ENCODE peak calls at places on chromosomes 16 and 17, in five cellular contexts. H is fibroblast of the aortic adventitia; O is ureter; R is stimulated activated CD4-positive, alpha-beta T cell treated with anti-CD3 and anti-CD28 coated beads, Interleukin-12 subunit alpha, Interleukin-12 subunit beta, amount 100 ng/mL, for 48 hours; G is fibroblast of mammary gland. N is an unnamed sample.

GRCh38 chr16:3574195-3574594 is 3.0 kb downstream of the NLRC3 start:
- DNase-seq in H (no peak), R (no peak), O (no peak), G (no peak), N (no peak)

GRCh38 chr16:70572050-70572925 is 48.7 kb downstream of the SF3B3 start:
- DNase-seq in R (no peak), H (no peak), O (no peak), G (no peak), N (no peak)

GRCh38 chr16:64092284-64092683 is 1029.6 kb downstream of the CDH11 start:
- DNase-seq in H (peak), G (peak), R (no peak), O (no peak), N (no peak)

GRCh38 chr17:37605813-37606505 is 3.3 kb downstream of the SYNRG start:
- DNase-seq in R (no peak), O (no peak), H (no peak), G (no peak), N (no peak)

GRCh38 chr17:1060991-1061390 is 64.1 kb downstream of the TIMM22 start:
- DNase-seq in H (peak), R (peak), O (peak), G (peak), N (no peak)

GRCh38 chr16:66205287-66206167 is 161.0 kb upstream of the CDH5 start:
- DNase-seq in O (no peak), G (peak), H (peak), R (no peak), N (no peak)

GRCh38 chr17:71287246-71287828 is 833.5 kb upstream of the SOX9 start:
- DNase-seq in R (no peak), G (no peak), H (no peak), O (no peak), N (peak)

GRCh38 chr16:12315330-12316138 is 339.0 kb downstream of the SNX29 start:
- DNase-seq in H (no peak), G (no peak), O (no peak), R (no peak), N (peak)

GRCh38 chr17:57636274-57636673 is 108.8 kb downstream of the CCDC182 start:
- DNase-seq in H (no peak), G (no peak), R (no peak), O (no peak), N (no peak)

GRCh38 chr17:31496601-31497000 is 105.1 kb downstream of the RAB11FIP4 start:
- DNase-seq in H (no peak), G (no peak), R (no peak), O (no peak), N (no peak)

GRCh38 chr16:84286568-84287220 is 8.0 kb upstream of the WFDC1 start:
- DNase-seq in O (peak), H (peak), R (no peak), G (no peak), N (no peak)

GRCh38 chr16:88735121-88735520 is 28.8 kb downstream of the CTU2 start:
- DNase-seq in G (no peak), R (no peak), H (no peak), O (no peak), N (no peak)

GRCh38 chr17:5122586-5123342 is 6.9 kb downstream of the USP6 start:
- DNase-seq in R (no peak), G (no peak), O (peak), H (no peak), N (no peak)

GRCh38 chr17:28563475-28563874 is 7.8 kb downstream of the PIGS start:
- DNase-seq in G (peak), R (no peak), O (no peak), H (peak), N (no peak)

GRCh38 chr16:28280881-28281836 is 11.2 kb upstream of the SBK1 start:
- DNase-seq in O (no peak), R (no peak), H (no peak), G (no peak), N (no peak)

GRCh38 chr17:46730679-46731078 is 87.8 kb downstream of the WNT3 start:
- DNase-seq in G (no peak), H (no peak), O (no peak), R (no peak), N (no peak)

GRCh38 chr16:84999200-84999599 is 12.1 kb downstream of the ZDHHC7 start:
- DNase-seq in H (peak), G (no peak), O (no peak), R (no peak), N (no peak)

GRCh38 chr17:4180791-4181190 is 37.8 kb downstream of the CYB5D2 start:
- DNase-seq in G (no peak), R (no peak), H (no peak), O (no peak), N (no peak)

GRCh38 chr17:58412064-58412703 is 5.2 kb downstream of the RNF43 start:
- DNase-seq in O (no peak), G (no peak), H (no peak), R (no peak), N (no peak)

GRCh38 chr16:2981177-2981898 is 1.1 kb upstream of the PKMYT1 start:
- DNase-seq in O (no peak), G (no peak), R (no peak), H (no peak), N (peak)

GRCh38 chr16:29646947-29647346 is 16.1 kb upstream of the SPN start:
- DNase-seq in G (no peak), H (no peak), O (no peak), R (no peak), N (no peak)

GRCh38 chr17:10556301-10557005 is 7.0 kb upstream of the MYH2 start:
- DNase-seq in H (no peak), O (no peak), G (peak), R (no peak), N (no peak)

GRCh38 chr17:73784015-73784603 is 139.9 kb upstream of the SDK2 start:
- DNase-seq in O (no peak), G (no peak), H (no peak), R (no peak), N (no peak)

GRCh38 chr17:78378225-78379133 is at the start of gene PGS1:
- DNase-seq in O (peak), R (peak), G (peak), H (peak), N (peak)

GRCh38 chr17:42702446-42702845 is 20.1 kb downstream of the CNTNAP1 start:
- DNase-seq in H (no peak), R (no peak), G (no peak), O (no peak), N (no peak)

GRCh38 chr17:45223541-45224528 is 2.1 kb downstream of the FMNL1 start:
- DNase-seq in H (no peak), R (no peak), O (no peak), G (no peak), N (no peak)

GRCh38 chr17:82754297-82755208 is 2.7 kb downstream of the TBCD start:
- DNase-seq in R (no peak), G (peak), H (no peak), O (no peak), N (no peak)

GRCh38 chr16:364595-365491 is 5.5 kb downstream of the MRPL28 start:
- DNase-seq in O (no peak), R (no peak), H (no peak), G (no peak), N (no peak)

N was measured in HuH-7.